ENCODE peak calls at places on chromosome 19, in five cellular contexts. G, U, T, M and O are unnamed samples.

GRCh38 chr19:46205183-46205984 is 24.2 kb upstream of the IGFL1 start:
- DNase-seq in T (no peak), G (no peak), M (no peak), U (no peak), O (no peak)

GRCh38 chr19:342801-343421 is 1.7 kb downstream of the MIER2 start:
- DNase-seq in U (no peak), M (peak; percentile 49), T (no peak), G (peak; percentile 73), O (peak; percentile 88)

GRCh38 chr19:27529158-27529557 is 1683.8 kb downstream of the UQCRFS1 start:
- DNase-seq in U (no peak), T (no peak), M (no peak), G (no peak), O (no peak)

GRCh38 chr19:54561840-54562239 is 11.8 kb upstream of the LILRA2 start:
- DNase-seq in U (no peak), M (no peak), T (no peak), G (no peak), O (no peak)

GRCh38 chr19:2332341-2333026 is 4.0 kb downstream of the SPPL2B start:
- DNase-seq in T (peak; percentile 83), G (no peak), U (peak; percentile 79), M (no peak), O (no peak)

GRCh38 chr19:46951236-46951986 is 68.2 kb upstream of the NPAS1 start:
- DNase-seq in M (peak; percentile 83), T (no peak), U (peak; percentile 70), G (peak; percentile 16), O (no peak)

GRCh38 chr19:49016067-49016839 is 638 bp downstream of the LHB start:
- DNase-seq in M (no peak), T (no peak), U (no peak), G (no peak), O (no peak)

GRCh38 chr19:1672038-1672768 is 19.8 kb upstream of the TCF3 start:
- DNase-seq in M (peak; percentile 54), G (no peak), U (peak; percentile 69), T (peak; percentile 75), O (no peak)

GRCh38 chr19:40778865-40779284 is 828 bp downstream of the RAB4B start:
- DNase-seq in M (peak; percentile 16), T (no peak), G (peak; percentile 62), U (no peak), O (no peak)